ENCODE peak calls at places on chromosomes 4 and X, in six cellular contexts. D, N, Z, J, X and F are unnamed samples.

GRCh38 chrX:10360121-10360520 is 203.3 kb downstream of the CLCN4 start:
- DNase-seq in D (no peak), X (peak), Z (peak), N (no peak), J (no peak), F (no peak)

GRCh38 chrX:71253253-71254091 is 468 bp downstream of the ZMYM3 start:
- DNase-seq in X (peak), N (peak), Z (peak), D (no peak), J (peak), F (no peak)

GRCh38 chrX:130393451-130394074 is 8.1 kb upstream of the GPR119 start:
- DNase-seq in J (peak), N (no peak), D (no peak), X (peak), Z (peak), F (no peak)

GRCh38 chr4:133483600-133484246 is 334.6 kb downstream of the PCDH10 start:
- DNase-seq in J (no peak), X (peak), D (no peak), Z (no peak), N (no peak), F (no peak)

GRCh38 chrX:102697506-102697905 is 14.7 kb upstream of the GPRASP2 start:
- DNase-seq in Z (no peak), N (no peak), J (no peak), X (no peak), D (no peak), F (no peak)

GRCh38 chr4:72430988-72431387 is 138.0 kb downstream of the ADAMTS3 start:
- DNase-seq in D (no peak), Z (no peak), N (no peak), J (no peak), X (no peak), F (no peak)

GRCh38 chr4:138049350-138049749 is 192.8 kb downstream of the SLC7A11 start:
- DNase-seq in J (no peak), X (no peak), Z (no peak), N (no peak), D (no peak), F (no peak)

GRCh38 chr4:79472693-79473552 is 64.9 kb upstream of the GK2 start:
- DNase-seq in X (no peak), N (no peak), J (peak), D (no peak), Z (no peak), F (no peak)